ENCODE peak calls at places on chromosomes 12 and 14, in eight cellular contexts. One of them, this sample, is unnamed.

GRCh38 chr14:90567991-90568390 is 171.2 kb downstream of the CALM1 start:
- DNase-seq in adrenal gland: no peak
- DNase-seq in heart right ventricle: no peak
- DNase-seq in SJCRH30: no peak
- DNase-seq in PC-9: no peak
- DNase-seq in Caco-2: no peak
- DNase-seq in IMR-90: no peak
- DNase-seq in aorta: peak; percentile 60
- DNase-seq in this sample: no peak

GRCh38 chr14:54818201-54819133 is 84.2 kb downstream of the GCH1 start:
- DNase-seq in adrenal gland: peak; percentile 65
- DNase-seq in SJCRH30: peak; percentile 26
- DNase-seq in heart right ventricle: no peak
- DNase-seq in aorta: no peak
- DNase-seq in IMR-90: peak; percentile 69
- DNase-seq in Caco-2: no peak
- DNase-seq in PC-9: peak; percentile 49
- DNase-seq in this sample: peak; percentile 85

GRCh38 chr12:124018526-124018925 is 45.5 kb downstream of the ZNF664 start:
- DNase-seq in adrenal gland: no peak
- DNase-seq in Caco-2: no peak
- DNase-seq in IMR-90: no peak
- DNase-seq in aorta: no peak
- DNase-seq in SJCRH30: no peak
- DNase-seq in heart right ventricle: no peak
- DNase-seq in PC-9: no peak
- DNase-seq in this sample: no peak

GRCh38 chr12:92928431-92928961 is 599 bp downstream of the EEA1 start:
- DNase-seq in Caco-2: no peak
- DNase-seq in aorta: peak; percentile 62
- DNase-seq in PC-9: no peak
- DNase-seq in adrenal gland: peak; percentile 53
- DNase-seq in IMR-90: no peak
- DNase-seq in SJCRH30: no peak
- DNase-seq in heart right ventricle: peak; percentile 51
- DNase-seq in this sample: peak; percentile 15

GRCh38 chr12:5328669-5329068 is 103.2 kb upstream of the NTF3 start:
- DNase-seq in heart right ventricle: no peak
- DNase-seq in IMR-90: no peak
- DNase-seq in adrenal gland: no peak
- DNase-seq in aorta: no peak
- DNase-seq in Caco-2: no peak
- DNase-seq in SJCRH30: no peak
- DNase-seq in PC-9: no peak
- DNase-seq in this sample: no peak

GRCh38 chr12:90199008-90199407 is 490.4 kb upstream of the ATP2B1 start:
- DNase-seq in PC-9: no peak
- DNase-seq in adrenal gland: no peak
- DNase-seq in heart right ventricle: no peak
- DNase-seq in SJCRH30: no peak
- DNase-seq in aorta: no peak
- DNase-seq in IMR-90: no peak
- DNase-seq in Caco-2: no peak
- DNase-seq in this sample: no peak

GRCh38 chr12:22333186-22333745 is 1.2 kb downstream of the ST8SIA1 start:
- DNase-seq in Caco-2: no peak
- DNase-seq in aorta: no peak
- DNase-seq in PC-9: no peak
- DNase-seq in IMR-90: peak; percentile 65
- DNase-seq in SJCRH30: no peak
- DNase-seq in heart right ventricle: no peak
- DNase-seq in adrenal gland: no peak
- DNase-seq in this sample: no peak

GRCh38 chr14:20403521-20403920 is 9.8 kb downstream of the TEP1 start:
- DNase-seq in PC-9: no peak
- DNase-seq in adrenal gland: no peak
- DNase-seq in heart right ventricle: no peak
- DNase-seq in SJCRH30: no peak
- DNase-seq in IMR-90: no peak
- DNase-seq in Caco-2: no peak
- DNase-seq in aorta: no peak
- DNase-seq in this sample: no peak

GRCh38 chr14:23660290-23661226 is 24.4 kb downstream of the DHRS2 start:
- DNase-seq in PC-9: no peak
- DNase-seq in adrenal gland: no peak
- DNase-seq in aorta: no peak
- DNase-seq in heart right ventricle: no peak
- DNase-seq in SJCRH30: no peak
- DNase-seq in Caco-2: no peak
- DNase-seq in IMR-90: no peak
- DNase-seq in this sample: no peak

GRCh38 chr12:57864382-57864781 is 17.9 kb upstream of the CTDSP2 start:
- DNase-seq in PC-9: peak; percentile 31
- DNase-seq in heart right ventricle: no peak
- DNase-seq in adrenal gland: no peak
- DNase-seq in SJCRH30: peak; percentile 95
- DNase-seq in aorta: no peak
- DNase-seq in Caco-2: no peak
- DNase-seq in IMR-90: no peak
- DNase-seq in this sample: no peak

GRCh38 chr12:57621497-57622292 is 10.5 kb downstream of the ARHGEF25 start:
- DNase-seq in IMR-90: peak; percentile 11
- DNase-seq in heart right ventricle: peak; percentile 75
- DNase-seq in adrenal gland: peak; percentile 47
- DNase-seq in aorta: peak; percentile 71
- DNase-seq in PC-9: peak; percentile 37
- DNase-seq in Caco-2: peak; percentile 59
- DNase-seq in SJCRH30: peak; percentile 81
- DNase-seq in this sample: peak; percentile 44

GRCh38 chr12:109604132-109604585 is 30.6 kb downstream of the MVK start:
- DNase-seq in SJCRH30: no peak
- DNase-seq in PC-9: no peak
- DNase-seq in Caco-2: no peak
- DNase-seq in heart right ventricle: no peak
- DNase-seq in adrenal gland: no peak
- DNase-seq in IMR-90: no peak
- DNase-seq in aorta: no peak
- DNase-seq in this sample: no peak

GRCh38 chr12:26271889-26272492 is 76.6 kb downstream of the SSPN start:
- DNase-seq in heart right ventricle: peak; percentile 81
- DNase-seq in IMR-90: peak; percentile 96
- DNase-seq in SJCRH30: peak; percentile 39
- DNase-seq in Caco-2: no peak
- DNase-seq in aorta: peak; percentile 91
- DNase-seq in adrenal gland: peak; percentile 51
- DNase-seq in PC-9: peak; percentile 84
- DNase-seq in this sample: peak; percentile 68

GRCh38 chr12:47155457-47156166 is 75.9 kb upstream of the AMIGO2 start:
- DNase-seq in SJCRH30: no peak
- DNase-seq in IMR-90: peak; percentile 70
- DNase-seq in adrenal gland: no peak
- DNase-seq in heart right ventricle: no peak
- DNase-seq in PC-9: no peak
- DNase-seq in Caco-2: no peak
- DNase-seq in aorta: no peak
- DNase-seq in this sample: no peak

GRCh38 chr12:3117144-3117581 is 40.0 kb downstream of the TSPAN9 start:
- DNase-seq in aorta: no peak
- DNase-seq in PC-9: no peak
- DNase-seq in IMR-90: peak; percentile 78
- DNase-seq in SJCRH30: no peak
- DNase-seq in heart right ventricle: no peak
- DNase-seq in Caco-2: no peak
- DNase-seq in adrenal gland: peak; percentile 46
- DNase-seq in this sample: peak; percentile 37

GRCh38 chr12:29796823-29797263 is 13.1 kb upstream of the TMTC1 start:
- DNase-seq in IMR-90: peak; percentile 97
- DNase-seq in SJCRH30: peak; percentile 80
- DNase-seq in Caco-2: no peak
- DNase-seq in PC-9: no peak
- DNase-seq in adrenal gland: peak; percentile 45
- DNase-seq in heart right ventricle: no peak
- DNase-seq in aorta: no peak
- DNase-seq in this sample: peak; percentile 98

GRCh38 chr12:11668611-11669010 is 19.1 kb downstream of the ETV6 start:
- DNase-seq in aorta: no peak
- DNase-seq in PC-9: peak; percentile 31
- DNase-seq in Caco-2: peak; percentile 51
- DNase-seq in SJCRH30: no peak
- DNase-seq in IMR-90: no peak
- DNase-seq in heart right ventricle: no peak
- DNase-seq in adrenal gland: no peak
- DNase-seq in this sample: peak; percentile 3

GRCh38 chr12:125284945-125285344 is 219.7 kb downstream of the AACS start:
- DNase-seq in aorta: no peak
- DNase-seq in adrenal gland: no peak
- DNase-seq in PC-9: no peak
- DNase-seq in SJCRH30: peak; percentile 12
- DNase-seq in Caco-2: no peak
- DNase-seq in IMR-90: no peak
- DNase-seq in heart right ventricle: no peak
- DNase-seq in this sample: no peak

GRCh38 chr12:47621960-47622359 is 83.9 kb downstream of the RPAP3 start:
- DNase-seq in aorta: no peak
- DNase-seq in SJCRH30: no peak
- DNase-seq in IMR-90: no peak
- DNase-seq in heart right ventricle: no peak
- DNase-seq in Caco-2: no peak
- DNase-seq in adrenal gland: no peak
- DNase-seq in PC-9: no peak
- DNase-seq in this sample: no peak

GRCh38 chr14:87407344-87407743 is 585.6 kb downstream of the GALC start:
- DNase-seq in aorta: no peak
- DNase-seq in heart right ventricle: no peak
- DNase-seq in adrenal gland: no peak
- DNase-seq in Caco-2: no peak
- DNase-seq in SJCRH30: no peak
- DNase-seq in IMR-90: no peak
- DNase-seq in PC-9: no peak
- DNase-seq in this sample: no peak
- H3K9me3 ChIP-seq in aorta: no peaks in the 10 kb centered on the region
- H3K9me3 ChIP-seq in heart right ventricle: no peaks in the 10 kb centered on the region
- H3K9me3 ChIP-seq in adrenal gland: no peaks in the 10 kb centered on the region
- H3K9me3 ChIP-seq in Caco-2: no peaks in the 10 kb centered on the region
- H3K9me3 ChIP-seq in SJCRH30: no peaks in the 10 kb centered on the region
- H3K9me3 ChIP-seq in IMR-90: peaks cover 2% of the 10 kb centered on the region
- H3K9me3 ChIP-seq in PC-9: no peaks in the 10 kb centered on the region
- H3K9me3 ChIP-seq in this sample: peaks cover 9% of the 10 kb centered on the region

GRCh38 chr12:41850046-41850445 is 294.6 kb downstream of the GXYLT1 start:
- DNase-seq in heart right ventricle: no peak
- DNase-seq in IMR-90: no peak
- DNase-seq in SJCRH30: no peak
- DNase-seq in adrenal gland: no peak
- DNase-seq in PC-9: no peak
- DNase-seq in Caco-2: no peak
- DNase-seq in aorta: no peak
- DNase-seq in this sample: no peak
- H3K9me3 ChIP-seq in heart right ventricle: no peaks in the 10 kb centered on the region
- H3K9me3 ChIP-seq in IMR-90: no peaks in the 10 kb centered on the region
- H3K9me3 ChIP-seq in SJCRH30: no peaks in the 10 kb centered on the region
- H3K9me3 ChIP-seq in adrenal gland: no peaks in the 10 kb centered on the region
- H3K9me3 ChIP-seq in PC-9: no peaks in the 10 kb centered on the region
- H3K9me3 ChIP-seq in Caco-2: no peaks in the 10 kb centered on the region
- H3K9me3 ChIP-seq in aorta: no peaks in the 10 kb centered on the region
- H3K9me3 ChIP-seq in this sample: no peaks in the 10 kb centered on the region

GRCh38 chr14:104230119-104230885 is 91.9 kb downstream of the KIF26A start:
- DNase-seq in SJCRH30: no peak
- DNase-seq in IMR-90: no peak
- DNase-seq in heart right ventricle: no peak
- DNase-seq in Caco-2: no peak
- DNase-seq in PC-9: no peak
- DNase-seq in aorta: peak; percentile 15
- DNase-seq in adrenal gland: no peak
- DNase-seq in this sample: no peak

GRCh38 chr14:104230946-104231345 is 92.6 kb downstream of the KIF26A start:
- DNase-seq in SJCRH30: no peak
- DNase-seq in PC-9: no peak
- DNase-seq in adrenal gland: no peak
- DNase-seq in IMR-90: no peak
- DNase-seq in heart right ventricle: no peak
- DNase-seq in Caco-2: no peak
- DNase-seq in aorta: peak; percentile 3
- DNase-seq in this sample: no peak

GRCh38 chr14:104228221-104228620 is 89.8 kb downstream of the KIF26A start:
- DNase-seq in Caco-2: no peak
- DNase-seq in PC-9: no peak
- DNase-seq in adrenal gland: no peak
- DNase-seq in IMR-90: no peak
- DNase-seq in heart right ventricle: no peak
- DNase-seq in SJCRH30: no peak
- DNase-seq in aorta: no peak
- DNase-seq in this sample: no peak

GRCh38 chr14:104228716-104229620 is 90.6 kb downstream of the KIF26A start:
- DNase-seq in SJCRH30: no peak
- DNase-seq in aorta: peak; percentile 33
- DNase-seq in Caco-2: no peak
- DNase-seq in heart right ventricle: no peak
- DNase-seq in PC-9: no peak
- DNase-seq in IMR-90: no peak
- DNase-seq in adrenal gland: no peak
- DNase-seq in this sample: no peak

GRCh38 chr14:104229621-104230041 is 91.2 kb downstream of the KIF26A start:
- DNase-seq in heart right ventricle: no peak
- DNase-seq in adrenal gland: no peak
- DNase-seq in aorta: peak; percentile 36
- DNase-seq in SJCRH30: no peak
- DNase-seq in IMR-90: no peak
- DNase-seq in Caco-2: no peak
- DNase-seq in PC-9: no peak
- DNase-seq in this sample: no peak
- H3K9me3 ChIP-seq in heart right ventricle: peaks cover 15% of the 10 kb centered on the region
- H3K9me3 ChIP-seq in adrenal gland: no peaks in the 10 kb centered on the region
- H3K9me3 ChIP-seq in aorta: peaks cover 6% of the 10 kb centered on the region
- H3K9me3 ChIP-seq in SJCRH30: peaks cover 32% of the 10 kb centered on the region
- H3K9me3 ChIP-seq in IMR-90: peaks cover 62% of the 10 kb centered on the region
- H3K9me3 ChIP-seq in Caco-2: peaks cover 12% of the 10 kb centered on the region
- H3K9me3 ChIP-seq in PC-9: no peaks in the 10 kb centered on the region
- H3K9me3 ChIP-seq in this sample: no peaks in the 10 kb centered on the region

GRCh38 chr14:106841701-106842100 is 1315.3 kb downstream of the TMEM121 start:
- DNase-seq in aorta: no peak
- DNase-seq in heart right ventricle: no peak
- DNase-seq in SJCRH30: no peak
- DNase-seq in IMR-90: no peak
- DNase-seq in Caco-2: no peak
- DNase-seq in PC-9: peak; percentile 4
- DNase-seq in adrenal gland: peak; percentile 74
- DNase-seq in this sample: peak; percentile 64

GRCh38 chr14:106837870-106838269 is 1311.5 kb downstream of the TMEM121 start:
- DNase-seq in Caco-2: no peak
- DNase-seq in adrenal gland: no peak
- DNase-seq in IMR-90: no peak
- DNase-seq in PC-9: no peak
- DNase-seq in heart right ventricle: no peak
- DNase-seq in aorta: no peak
- DNase-seq in SJCRH30: no peak
- DNase-seq in this sample: no peak

GRCh38 chr14:106842687-106843086 is 1316.3 kb downstream of the TMEM121 start:
- DNase-seq in PC-9: no peak
- DNase-seq in SJCRH30: no peak
- DNase-seq in heart right ventricle: no peak
- DNase-seq in IMR-90: no peak
- DNase-seq in aorta: no peak
- DNase-seq in Caco-2: peak; percentile 52
- DNase-seq in adrenal gland: no peak
- DNase-seq in this sample: peak; percentile 34

GRCh38 chr14:106840258-106840657 is 1313.9 kb downstream of the TMEM121 start:
- DNase-seq in heart right ventricle: no peak
- DNase-seq in SJCRH30: no peak
- DNase-seq in IMR-90: no peak
- DNase-seq in aorta: no peak
- DNase-seq in PC-9: no peak
- DNase-seq in adrenal gland: no peak
- DNase-seq in Caco-2: no peak
- DNase-seq in this sample: no peak

GRCh38 chr14:106838991-106839769 is 1312.8 kb downstream of the TMEM121 start:
- DNase-seq in heart right ventricle: no peak
- DNase-seq in IMR-90: no peak
- DNase-seq in Caco-2: no peak
- DNase-seq in aorta: no peak
- DNase-seq in SJCRH30: no peak
- DNase-seq in PC-9: no peak
- DNase-seq in adrenal gland: no peak
- DNase-seq in this sample: no peak
- H3K9me3 ChIP-seq in heart right ventricle: no peaks in the 10 kb centered on the region
- H3K9me3 ChIP-seq in IMR-90: peaks cover 23% of the 10 kb centered on the region
- H3K9me3 ChIP-seq in Caco-2: no peaks in the 10 kb centered on the region
- H3K9me3 ChIP-seq in aorta: no peaks in the 10 kb centered on the region
- H3K9me3 ChIP-seq in SJCRH30: no peaks in the 10 kb centered on the region
- H3K9me3 ChIP-seq in PC-9: no peaks in the 10 kb centered on the region
- H3K9me3 ChIP-seq in adrenal gland: no peaks in the 10 kb centered on the region
- H3K9me3 ChIP-seq in this sample: no peaks in the 10 kb centered on the region